ENCODE peak calls at places on chromosomes 3 and 15, in eight cellular contexts. One of them, this sample, is unnamed.

GRCh38 chr3:197854596-197855343 is 63.7 kb downstream of the LRCH3 start:
- DNase-seq in gastrocnemius medialis: no peak
- DNase-seq in fibroblast of pulmonary artery: peak
- DNase-seq in astrocyte of the spinal cord: peak
- DNase-seq in psoas muscle: no peak
- DNase-seq in cardiac muscle cell: no peak
- DNase-seq in fibroblast of mammary gland: peak
- DNase-seq in astrocyte of the cerebellum: peak
- DNase-seq in this sample: no peak

GRCh38 chr15:100054539-100054938 is 287.2 kb downstream of the ADAMTS17 start:
- DNase-seq in gastrocnemius medialis: no peak
- DNase-seq in fibroblast of pulmonary artery: no peak
- DNase-seq in astrocyte of the spinal cord: no peak
- DNase-seq in psoas muscle: no peak
- DNase-seq in cardiac muscle cell: no peak
- DNase-seq in fibroblast of mammary gland: no peak
- DNase-seq in astrocyte of the cerebellum: no peak
- DNase-seq in this sample: no peak

GRCh38 chr3:16606398-16606797 is 1.2 kb upstream of the DAZL start:
- DNase-seq in gastrocnemius medialis: no peak
- DNase-seq in fibroblast of pulmonary artery: no peak
- DNase-seq in astrocyte of the spinal cord: peak
- DNase-seq in psoas muscle: no peak
- DNase-seq in cardiac muscle cell: no peak
- DNase-seq in fibroblast of mammary gland: peak
- DNase-seq in astrocyte of the cerebellum: no peak
- DNase-seq in this sample: no peak

GRCh38 chr15:79007066-79007465 is 62.2 kb upstream of the CTSH start:
- DNase-seq in gastrocnemius medialis: no peak
- DNase-seq in fibroblast of pulmonary artery: peak
- DNase-seq in astrocyte of the spinal cord: peak
- DNase-seq in psoas muscle: no peak
- DNase-seq in cardiac muscle cell: peak
- DNase-seq in fibroblast of mammary gland: peak
- DNase-seq in astrocyte of the cerebellum: no peak
- DNase-seq in this sample: no peak

GRCh38 chr15:32100286-32100685 is 70.0 kb downstream of the CHRNA7 start:
- DNase-seq in gastrocnemius medialis: no peak
- DNase-seq in fibroblast of pulmonary artery: no peak
- DNase-seq in astrocyte of the spinal cord: no peak
- DNase-seq in psoas muscle: no peak
- DNase-seq in cardiac muscle cell: no peak
- DNase-seq in fibroblast of mammary gland: no peak
- DNase-seq in astrocyte of the cerebellum: no peak
- DNase-seq in this sample: no peak

GRCh38 chr3:192597511-192597910 is 129.8 kb downstream of the FGF12 start:
- DNase-seq in gastrocnemius medialis: no peak
- DNase-seq in fibroblast of pulmonary artery: no peak
- DNase-seq in astrocyte of the spinal cord: no peak
- DNase-seq in psoas muscle: no peak
- DNase-seq in cardiac muscle cell: no peak
- DNase-seq in fibroblast of mammary gland: no peak
- DNase-seq in astrocyte of the cerebellum: no peak
- DNase-seq in this sample: no peak

GRCh38 chr3:173912126-173912525 is 514.6 kb downstream of the NLGN1 start:
- DNase-seq in gastrocnemius medialis: no peak
- DNase-seq in fibroblast of pulmonary artery: no peak
- DNase-seq in astrocyte of the spinal cord: no peak
- DNase-seq in psoas muscle: no peak
- DNase-seq in cardiac muscle cell: no peak
- DNase-seq in fibroblast of mammary gland: no peak
- DNase-seq in astrocyte of the cerebellum: no peak
- DNase-seq in this sample: no peak

GRCh38 chr3:150519026-150519425 is 27.3 kb downstream of the SERP1 start:
- DNase-seq in gastrocnemius medialis: no peak
- DNase-seq in fibroblast of pulmonary artery: no peak
- DNase-seq in astrocyte of the spinal cord: no peak
- DNase-seq in psoas muscle: no peak
- DNase-seq in cardiac muscle cell: no peak
- DNase-seq in fibroblast of mammary gland: no peak
- DNase-seq in astrocyte of the cerebellum: no peak
- DNase-seq in this sample: no peak

GRCh38 chr3:182596673-182597410 is 196.5 kb upstream of the ATP11B start:
- DNase-seq in gastrocnemius medialis: no peak
- DNase-seq in fibroblast of pulmonary artery: no peak
- DNase-seq in astrocyte of the spinal cord: no peak
- DNase-seq in psoas muscle: no peak
- DNase-seq in cardiac muscle cell: no peak
- DNase-seq in fibroblast of mammary gland: no peak
- DNase-seq in astrocyte of the cerebellum: no peak
- DNase-seq in this sample: no peak

GRCh38 chr15:83892498-83892897 is 238.6 kb downstream of the ADAMTSL3 start:
- DNase-seq in gastrocnemius medialis: no peak
- DNase-seq in fibroblast of pulmonary artery: no peak
- DNase-seq in astrocyte of the spinal cord: no peak
- DNase-seq in psoas muscle: no peak
- DNase-seq in cardiac muscle cell: no peak
- DNase-seq in fibroblast of mammary gland: no peak
- DNase-seq in astrocyte of the cerebellum: no peak
- DNase-seq in this sample: no peak

GRCh38 chr15:64842099-64842940 is 605 bp downstream of the PLEKHO2 start:
- DNase-seq in gastrocnemius medialis: no peak
- DNase-seq in fibroblast of pulmonary artery: peak
- DNase-seq in astrocyte of the spinal cord: peak
- DNase-seq in psoas muscle: peak
- DNase-seq in cardiac muscle cell: peak
- DNase-seq in fibroblast of mammary gland: peak
- DNase-seq in astrocyte of the cerebellum: no peak
- DNase-seq in this sample: no peak

DNA sequence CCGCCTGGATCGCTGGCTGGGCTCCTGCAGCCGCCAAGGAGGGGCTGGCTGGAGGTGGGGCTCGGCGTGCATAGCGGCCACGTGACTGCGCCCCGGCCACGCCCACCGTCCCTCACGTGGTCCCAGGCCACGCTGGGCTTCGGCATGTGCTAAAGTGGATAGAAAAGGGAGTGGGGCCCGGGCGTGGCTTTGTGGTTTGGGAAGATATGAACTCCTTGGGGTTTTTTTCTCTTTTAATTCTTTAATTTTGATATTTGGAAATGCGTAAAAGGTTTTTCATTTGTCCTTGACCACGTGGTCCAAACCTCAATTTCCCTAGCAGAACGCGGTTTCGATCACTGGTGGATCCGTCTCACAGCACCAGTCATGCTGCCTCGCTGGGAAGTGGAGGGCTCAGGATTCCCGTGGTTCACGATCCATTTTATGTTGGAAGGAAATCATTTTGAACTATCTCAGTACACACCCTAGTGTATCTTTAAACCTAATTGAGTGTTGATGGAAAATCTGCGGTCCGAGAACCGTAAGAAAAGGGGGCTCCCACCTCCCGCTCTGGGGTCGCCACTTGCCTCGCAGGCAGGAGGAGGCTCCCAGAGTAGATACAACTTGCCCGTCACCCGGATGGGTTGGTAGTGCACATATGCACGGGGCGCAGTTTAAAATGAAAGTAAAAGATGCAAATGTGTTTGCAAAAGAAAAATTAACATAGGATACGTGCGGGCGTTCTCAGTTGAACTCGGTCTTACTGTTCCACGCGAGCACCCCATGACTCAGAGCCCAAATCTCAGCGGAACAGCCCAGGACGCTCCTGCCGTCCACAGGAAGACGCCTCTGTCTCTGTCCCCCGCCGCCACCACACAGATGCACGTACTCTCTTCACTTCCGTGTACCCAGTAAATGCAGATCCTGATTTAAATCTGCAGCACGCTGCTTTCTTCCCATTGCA is 141.9 kb downstream of the PGPEP1L start:
- DNase-seq in gastrocnemius medialis: peak
- DNase-seq in fibroblast of pulmonary artery: peak
- DNase-seq in astrocyte of the spinal cord: peak
- DNase-seq in psoas muscle: peak
- DNase-seq in cardiac muscle cell: no peak
- DNase-seq in fibroblast of mammary gland: peak
- DNase-seq in astrocyte of the cerebellum: no peak
- DNase-seq in this sample: peak
- H3K4me3 ChIP-seq in gastrocnemius medialis: peak
- H3K4me3 ChIP-seq in fibroblast of pulmonary artery: peak
- H3K4me3 ChIP-seq in astrocyte of the spinal cord: peak
- H3K4me3 ChIP-seq in psoas muscle: peak
- H3K4me3 ChIP-seq in cardiac muscle cell: no peak
- H3K4me3 ChIP-seq in fibroblast of mammary gland: peak
- H3K4me3 ChIP-seq in astrocyte of the cerebellum: peak
- H3K4me3 ChIP-seq in this sample: peak

DNA sequence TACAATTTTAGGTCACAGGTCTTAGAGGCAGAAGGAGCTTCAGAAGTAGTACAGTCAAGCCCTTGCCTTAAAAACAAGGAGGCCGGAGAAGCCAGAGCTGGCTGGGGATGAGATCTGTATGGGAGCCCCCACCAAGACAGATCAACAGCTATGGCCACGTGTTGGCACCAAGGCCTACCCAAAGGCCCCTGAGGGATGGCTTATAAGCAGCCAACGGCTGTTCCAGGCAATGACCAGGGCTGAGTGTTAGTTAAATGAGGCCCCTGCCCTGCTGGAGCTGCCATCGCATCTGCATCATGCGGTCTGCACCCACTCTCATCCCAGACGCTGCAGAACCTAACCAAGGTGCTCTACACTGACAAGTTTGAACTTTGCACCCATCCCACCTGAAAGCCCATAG is 43.3 kb downstream of the CCDC12 start:
- DNase-seq in gastrocnemius medialis: peak
- DNase-seq in fibroblast of pulmonary artery: no peak
- DNase-seq in astrocyte of the spinal cord: no peak
- DNase-seq in psoas muscle: no peak
- DNase-seq in cardiac muscle cell: no peak
- DNase-seq in fibroblast of mammary gland: no peak
- DNase-seq in astrocyte of the cerebellum: no peak
- DNase-seq in this sample: no peak
- H3K4me3 ChIP-seq in gastrocnemius medialis: no peak
- H3K4me3 ChIP-seq in fibroblast of pulmonary artery: no peak
- H3K4me3 ChIP-seq in astrocyte of the spinal cord: no peak
- H3K4me3 ChIP-seq in psoas muscle: no peak
- H3K4me3 ChIP-seq in cardiac muscle cell: no peak
- H3K4me3 ChIP-seq in fibroblast of mammary gland: no peak
- H3K4me3 ChIP-seq in astrocyte of the cerebellum: no peak
- H3K4me3 ChIP-seq in this sample: no peak

DNA sequence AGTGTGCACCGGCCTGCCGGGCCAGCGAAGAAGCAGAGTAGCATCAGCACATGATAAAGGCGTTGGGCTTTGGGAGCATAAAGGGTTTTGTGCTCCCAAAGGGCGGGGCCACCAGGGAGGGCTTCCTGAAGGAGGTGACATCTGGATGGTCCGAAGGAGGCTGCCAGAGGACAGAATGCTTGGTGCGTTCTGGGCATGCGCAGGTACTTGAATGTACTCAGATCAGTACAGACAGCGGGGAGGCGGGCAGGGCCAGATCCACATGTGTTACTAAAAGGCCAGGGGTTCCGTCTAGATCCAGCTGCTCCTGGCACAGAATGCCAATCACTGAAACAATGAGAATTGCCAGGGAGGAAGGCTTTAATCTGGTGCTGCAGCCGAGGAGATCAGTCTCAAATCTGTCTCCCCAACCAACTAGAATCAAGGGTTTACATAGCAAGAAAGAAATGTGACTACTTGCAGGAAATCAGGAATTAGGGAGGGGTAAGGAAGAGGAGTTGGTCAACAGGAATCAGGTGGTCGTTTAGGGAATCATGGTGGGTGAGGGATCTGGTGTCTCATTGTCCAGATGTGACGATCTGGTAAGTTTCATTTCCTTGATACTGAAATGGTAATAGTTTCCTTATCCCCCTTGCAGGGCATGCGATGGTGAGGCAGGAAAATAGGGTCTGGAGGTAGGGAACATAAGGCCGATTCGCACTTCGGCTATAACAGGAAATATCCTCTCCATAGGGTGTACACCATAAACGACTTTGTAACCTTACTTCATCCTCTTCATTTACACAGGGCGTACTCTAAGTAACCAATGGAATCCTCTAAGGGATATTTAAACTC is at the start of the genes LRRC34 and LRRIQ4:
- DNase-seq in gastrocnemius medialis: peak
- DNase-seq in fibroblast of pulmonary artery: peak
- DNase-seq in astrocyte of the spinal cord: peak
- DNase-seq in psoas muscle: peak
- DNase-seq in cardiac muscle cell: peak
- DNase-seq in fibroblast of mammary gland: peak
- DNase-seq in astrocyte of the cerebellum: no peak
- DNase-seq in this sample: peak
- H3K4me3 ChIP-seq in gastrocnemius medialis: peak
- H3K4me3 ChIP-seq in fibroblast of pulmonary artery: peak
- H3K4me3 ChIP-seq in astrocyte of the spinal cord: peak
- H3K4me3 ChIP-seq in psoas muscle: peak
- H3K4me3 ChIP-seq in cardiac muscle cell: peak
- H3K4me3 ChIP-seq in fibroblast of mammary gland: peak
- H3K4me3 ChIP-seq in astrocyte of the cerebellum: peak
- H3K4me3 ChIP-seq in this sample: peak

GRCh38 chr3:30437172-30437571 is 169.2 kb upstream of the TGFBR2 start:
- DNase-seq in gastrocnemius medialis: peak
- DNase-seq in fibroblast of pulmonary artery: peak
- DNase-seq in astrocyte of the spinal cord: peak
- DNase-seq in psoas muscle: peak
- DNase-seq in cardiac muscle cell: peak
- DNase-seq in fibroblast of mammary gland: peak
- DNase-seq in astrocyte of the cerebellum: no peak
- DNase-seq in this sample: peak

GRCh38 chr3:30440147-30440604 is 166.2 kb upstream of the TGFBR2 start:
- DNase-seq in gastrocnemius medialis: no peak
- DNase-seq in fibroblast of pulmonary artery: peak
- DNase-seq in astrocyte of the spinal cord: peak
- DNase-seq in psoas muscle: no peak
- DNase-seq in cardiac muscle cell: no peak
- DNase-seq in fibroblast of mammary gland: peak
- DNase-seq in astrocyte of the cerebellum: peak
- DNase-seq in this sample: no peak

GRCh38 chr3:30438121-30438520 is 168.3 kb upstream of the TGFBR2 start:
- DNase-seq in gastrocnemius medialis: no peak
- DNase-seq in fibroblast of pulmonary artery: no peak
- DNase-seq in astrocyte of the spinal cord: no peak
- DNase-seq in psoas muscle: no peak
- DNase-seq in cardiac muscle cell: no peak
- DNase-seq in fibroblast of mammary gland: no peak
- DNase-seq in astrocyte of the cerebellum: no peak
- DNase-seq in this sample: no peak

GRCh38 chr3:30439451-30440053 is 166.8 kb upstream of the TGFBR2 start:
- DNase-seq in gastrocnemius medialis: no peak
- DNase-seq in fibroblast of pulmonary artery: no peak
- DNase-seq in astrocyte of the spinal cord: no peak
- DNase-seq in psoas muscle: no peak
- DNase-seq in cardiac muscle cell: no peak
- DNase-seq in fibroblast of mammary gland: no peak
- DNase-seq in astrocyte of the cerebellum: no peak
- DNase-seq in this sample: no peak

GRCh38 chr3:30435950-30436349 is 170.5 kb upstream of the TGFBR2 start:
- DNase-seq in gastrocnemius medialis: no peak
- DNase-seq in fibroblast of pulmonary artery: no peak
- DNase-seq in astrocyte of the spinal cord: no peak
- DNase-seq in psoas muscle: no peak
- DNase-seq in cardiac muscle cell: no peak
- DNase-seq in fibroblast of mammary gland: peak
- DNase-seq in astrocyte of the cerebellum: no peak
- DNase-seq in this sample: no peak
- H3K4me3 ChIP-seq in gastrocnemius medialis: no peak
- H3K4me3 ChIP-seq in fibroblast of pulmonary artery: no peak
- H3K4me3 ChIP-seq in astrocyte of the spinal cord: no peak
- H3K4me3 ChIP-seq in psoas muscle: peak
- H3K4me3 ChIP-seq in cardiac muscle cell: no peak
- H3K4me3 ChIP-seq in fibroblast of mammary gland: peak
- H3K4me3 ChIP-seq in astrocyte of the cerebellum: no peak
- H3K4me3 ChIP-seq in this sample: no peak

GRCh38 chr3:32238027-32238815 is at the start of gene CMTM8:
- DNase-seq in gastrocnemius medialis: no peak
- DNase-seq in fibroblast of pulmonary artery: peak
- DNase-seq in astrocyte of the spinal cord: peak
- DNase-seq in psoas muscle: peak
- DNase-seq in cardiac muscle cell: peak
- DNase-seq in fibroblast of mammary gland: no peak
- DNase-seq in astrocyte of the cerebellum: no peak
- DNase-seq in this sample: peak
- H3K4me3 ChIP-seq in gastrocnemius medialis: peak
- H3K4me3 ChIP-seq in fibroblast of pulmonary artery: peak
- H3K4me3 ChIP-seq in astrocyte of the spinal cord: peak
- H3K4me3 ChIP-seq in psoas muscle: peak
- H3K4me3 ChIP-seq in cardiac muscle cell: peak
- H3K4me3 ChIP-seq in fibroblast of mammary gland: peak
- H3K4me3 ChIP-seq in astrocyte of the cerebellum: peak
- H3K4me3 ChIP-seq in this sample: peak

This sample was measured in upper lobe of right lung.